ENCODE peak calls at places on chromosomes 7 and 10, in six cellular contexts. Q is H1, W is OCI-LY7, T is psoas muscle, V is IMR-90, X is cardiac muscle cell. R is an unnamed sample.

GRCh38 chr7:113134025-113134424 is 15.7 kb upstream of the SMIM30 start:
- DNase-seq in Q (no peak), W (no peak), T (no peak), V (peak), X (no peak), R (no peak)

GRCh38 chr7:1889556-1890181 is 219.6 kb downstream of the ELFN1 start:
- DNase-seq in Q (no peak), W (no peak), T (no peak), V (peak), X (no peak), R (no peak)

GRCh38 chr10:80633383-80633860 is 95.7 kb downstream of the SH2D4B start:
- DNase-seq in Q (no peak), W (no peak), T (no peak), V (no peak), X (peak), R (no peak)

GRCh38 chr7:44189286-44189992 is at the start of gene GCK:
- DNase-seq in Q (no peak), W (no peak), T (no peak), V (no peak), X (peak), R (no peak)

GRCh38 chr10:90884414-90884813 is 12.6 kb downstream of the RPP30 start:
- DNase-seq in Q (no peak), W (no peak), T (no peak), V (peak), X (no peak), R (no peak)

GRCh38 chr10:17954856-17955255 is 3.1 kb downstream of the SLC39A12 start:
- DNase-seq in Q (no peak), W (no peak), T (no peak), V (peak), X (no peak), R (no peak)

GRCh38 chr10:89515031-89515841 is 20.2 kb downstream of the SLC16A12 start:
- DNase-seq in Q (no peak), W (no peak), T (no peak), V (peak), X (peak), R (no peak)

GRCh38 chr10:102418612-102419560 is at the start of gene PSD:
- DNase-seq in Q (peak), W (no peak), T (no peak), V (no peak), X (peak), R (no peak)

GRCh38 chr10:16856567-16856966 is 39.3 kb upstream of the RSU1 start:
- DNase-seq in Q (no peak), W (no peak), T (no peak), V (no peak), X (no peak), R (no peak)

GRCh38 chr7:129781128-129781855 is 169.8 kb downstream of the NRF1 start:
- DNase-seq in Q (no peak), W (peak), T (no peak), V (no peak), X (no peak), R (no peak)

GRCh38 chr10:97336446-97336845 is 1.9 kb upstream of the FRAT2 start:
- DNase-seq in Q (no peak), W (no peak), T (no peak), V (peak), X (no peak), R (no peak)

GRCh38 chr10:8403711-8404371 is 349.4 kb downstream of the GATA3 start:
- DNase-seq in Q (peak), W (no peak), T (no peak), V (no peak), X (peak), R (no peak)

GRCh38 chr10:85012305-85012704 is 683.9 kb downstream of the CCSER2 start:
- DNase-seq in Q (no peak), W (no peak), T (no peak), V (no peak), X (no peak), R (no peak)

GRCh38 chr7:55573234-55573504 is 867 bp upstream of the VOPP1 start:
- DNase-seq in Q (no peak), W (no peak), T (no peak), V (no peak), X (peak), R (no peak)

GRCh38 chr7:129482781-129483180 is 19.6 kb upstream of the SMKR1 start:
- DNase-seq in Q (no peak), W (no peak), T (no peak), V (no peak), X (no peak), R (no peak)

GRCh38 chr7:2583798-2584580 is 25.2 kb downstream of the IQCE start:
- DNase-seq in Q (no peak), W (no peak), T (no peak), V (no peak), X (no peak), R (no peak)

GRCh38 chr7:127822822-127823508 is 171.0 kb downstream of the SND1 start:
- DNase-seq in Q (no peak), W (peak), T (no peak), V (no peak), X (no peak), R (no peak)

GRCh38 chr10:14653271-14654161 is 121.2 kb downstream of the FAM107B start:
- DNase-seq in Q (no peak), W (peak), T (no peak), V (peak), X (no peak), R (no peak)

GRCh38 chr10:25336330-25336729 is 161.5 kb downstream of the GPR158 start:
- DNase-seq in Q (no peak), W (no peak), T (no peak), V (no peak), X (no peak), R (no peak)

GRCh38 chr7:3092468-3092867 is 48.8 kb upstream of the CARD11 start:
- DNase-seq in Q (no peak), W (peak), T (peak), V (peak), X (no peak), R (no peak)

GRCh38 chr10:55348534-55348933 is 547.5 kb upstream of the PCDH15 start:
- DNase-seq in Q (no peak), W (no peak), T (no peak), V (no peak), X (no peak), R (no peak)

GRCh38 chr10:22997102-22997501 is 69.2 kb downstream of the ARMC3 start:
- DNase-seq in Q (peak), W (no peak), T (no peak), V (peak), X (peak), R (no peak)

GRCh38 chr10:17237915-17238444 is 9.9 kb downstream of the VIM start:
- DNase-seq in Q (no peak), W (no peak), T (no peak), V (peak), X (no peak), R (no peak)

GRCh38 chr7:296546-296945 is 6.6 kb downstream of the FOXL3 start:
- DNase-seq in Q (no peak), W (no peak), T (no peak), V (no peak), X (no peak), R (no peak)

GRCh38 chr7:78587443-78588044 is 789.0 kb downstream of the PHTF2 start:
- DNase-seq in Q (no peak), W (peak), T (no peak), V (peak), X (peak), R (no peak)

GRCh38 chr10:68137174-68137573 is 27.9 kb downstream of the MYPN start:
- DNase-seq in Q (no peak), W (no peak), T (no peak), V (peak), X (no peak), R (no peak)

GRCh38 chr10:49649294-49649693 is 30.2 kb upstream of the C10orf53 start:
- DNase-seq in Q (peak), W (no peak), T (no peak), V (no peak), X (no peak), R (no peak)

GRCh38 chr7:139852482-139852845 is 23.4 kb downstream of the TBXAS1 start:
- DNase-seq in Q (no peak), W (no peak), T (no peak), V (no peak), X (no peak), R (no peak)

GRCh38 chr7:115941703-115942268 is 88.8 kb downstream of the TFEC start:
- DNase-seq in Q (no peak), W (no peak), T (no peak), V (peak), X (no peak), R (no peak)

GRCh38 chr10:687583-688286 is 1.7 kb downstream of the DIP2C start:
- DNase-seq in Q (no peak), W (no peak), T (no peak), V (no peak), X (no peak), R (no peak)

GRCh38 chr7:132933076-132933466 is 148.8 kb downstream of the CHCHD3 start:
- DNase-seq in Q (no peak), W (no peak), T (no peak), V (peak), X (no peak), R (no peak)

GRCh38 chr7:100475549-100475948 is 3.5 kb downstream of the TSC22D4 start:
- DNase-seq in Q (no peak), W (no peak), T (no peak), V (no peak), X (peak), R (no peak)

GRCh38 chr10:89921422-89921821 is 220.0 kb downstream of the KIF20B start:
- DNase-seq in Q (no peak), W (no peak), T (no peak), V (no peak), X (no peak), R (no peak)

GRCh38 chr7:2120251-2120660 is 112.5 kb downstream of the MAD1L1 start:
- DNase-seq in Q (no peak), W (no peak), T (no peak), V (no peak), X (no peak), R (no peak)

GRCh38 chr7:84512055-84512454 is 317.5 kb upstream of the SEMA3A start:
- DNase-seq in Q (no peak), W (no peak), T (no peak), V (no peak), X (no peak), R (no peak)
- H3K4me3 ChIP-seq in Q (no peak), W (no peak), T (no peak), V (no peak), X (no peak), R (no peak)

GRCh38 chr10:130398090-130398994 is 262.2 kb downstream of the GLRX3 start:
- DNase-seq in Q (no peak), W (no peak), T (no peak), V (no peak), X (no peak), R (no peak)
- H3K27ac ChIP-seq in Q (no peak), W (no peak), T (no peak), V (no peak), X (no peak), R (no peak)

DNA sequence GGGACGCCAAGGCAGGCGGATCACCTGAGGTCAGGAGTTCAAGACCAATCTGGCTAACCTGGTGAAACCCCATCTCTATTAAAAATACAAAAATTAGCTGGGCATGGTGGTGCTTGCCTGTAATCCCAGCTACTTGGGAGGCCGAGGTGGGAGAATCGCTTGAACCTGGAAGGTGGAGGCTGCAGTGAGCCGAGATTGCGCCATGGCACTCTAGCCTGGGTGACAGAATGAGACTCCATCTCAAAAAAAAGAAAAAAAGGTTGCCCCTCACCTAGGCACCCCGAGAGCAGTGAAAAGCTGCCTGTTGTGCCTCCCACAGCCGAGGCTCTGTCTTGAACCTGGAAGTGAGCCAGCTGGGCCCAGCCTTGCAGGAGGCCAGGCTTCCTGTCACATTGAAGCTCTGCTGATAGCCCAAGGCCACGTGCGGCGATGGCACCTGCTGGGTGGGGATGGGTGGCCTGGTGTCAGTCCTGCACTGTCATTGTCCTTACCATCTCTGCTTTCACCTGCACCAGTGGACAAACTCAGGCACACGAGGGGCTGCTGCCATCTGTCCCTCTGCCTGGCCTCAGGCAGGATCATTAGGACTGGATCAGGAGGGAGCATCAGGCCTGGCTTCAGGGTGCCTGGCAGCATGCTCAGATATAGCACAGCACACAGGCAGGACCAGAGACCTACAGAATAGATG is 37.8 kb downstream of the DNAJB12 start:
- DNase-seq in Q (no peak), W (peak), T (peak), V (no peak), X (no peak), R (no peak)
- TF ChIP-seq CTCF in Q (no peak), W (no peak), T (no peak), V (no peak), X (no peak), R (no peak)

GRCh38 chr7:151631968-151632749 is 112.5 kb upstream of the RHEB start:
- DNase-seq in Q (peak), W (peak), T (peak), V (peak), X (peak), R (peak)

GRCh38 chr7:151628846-151629604 is 109.3 kb upstream of the RHEB start:
- DNase-seq in Q (no peak), W (no peak), T (no peak), V (no peak), X (peak), R (no peak)

GRCh38 chr7:151631149-151631967 is 111.7 kb upstream of the RHEB start:
- DNase-seq in Q (no peak), W (peak), T (no peak), V (no peak), X (peak), R (peak)

GRCh38 chr7:151629873-151630272 is 110.2 kb upstream of the RHEB start:
- DNase-seq in Q (no peak), W (no peak), T (no peak), V (no peak), X (peak), R (no peak)

GRCh38 chr7:151630349-151630748 is 110.7 kb upstream of the RHEB start:
- DNase-seq in Q (no peak), W (no peak), T (no peak), V (no peak), X (no peak), R (no peak)
- H3K4me3 ChIP-seq in Q (no peak), W (no peak), T (no peak), V (no peak), X (peak), R (peak)

R was measured in dorsolateral prefrontal cortex.